ENCODE peak calls at places on chromosome 18, in five cellular contexts. D is progenitor cell of endocrine pancreas, Y is endothelial cell, P is NCI-H1092, T is EH. J is an unnamed sample.

GRCh38 chr18:40382191-40382590 is 1572.8 kb upstream of the PIK3C3 start:
- DNase-seq in D (no peak), Y (no peak), P (no peak), T (no peak), J (no peak)

GRCh38 chr18:68725341-68725740 is 10.4 kb upstream of the TMX3 start:
- DNase-seq in D (no peak), Y (no peak), P (no peak), T (no peak), J (no peak)

GRCh38 chr18:28831476-28831875 is 654.5 kb upstream of the CDH2 start:
- DNase-seq in D (no peak), Y (no peak), P (no peak), T (peak; percentile 9), J (no peak)

GRCh38 chr18:38706373-38706772 is 1140.8 kb upstream of the CELF4 start:
- DNase-seq in D (no peak), Y (no peak), P (no peak), T (no peak), J (no peak)

GRCh38 chr18:28175930-28176673 is 828 bp downstream of the CDH2 start:
- DNase-seq in D (peak; percentile 45), Y (peak; percentile 46), P (peak; percentile 51), T (peak; percentile 48), J (peak; percentile 53)

GRCh38 chr18:67199993-67200617 is 316.4 kb downstream of the DSEL start:
- DNase-seq in D (no peak), Y (no peak), P (peak; percentile 68), T (peak; percentile 68), J (peak; percentile 76)

GRCh38 chr18:23629444-23629946 is 33.2 kb downstream of the ANKRD29 start:
- DNase-seq in D (no peak), Y (no peak), P (peak; percentile 21), T (no peak), J (no peak)

GRCh38 chr18:23573020-23573419 is 13.3 kb downstream of the NPC1 start:
- DNase-seq in D (no peak), Y (no peak), P (no peak), T (no peak), J (no peak)

GRCh38 chr18:68275616-68276015 is 439.3 kb downstream of the TMX3 start:
- DNase-seq in D (no peak), Y (no peak), P (no peak), T (peak; percentile 90), J (peak; percentile 57)

GRCh38 chr18:48975817-48976649 is 25.3 kb upstream of the SMAD7 start:
- DNase-seq in D (no peak), Y (peak; percentile 47), P (peak; percentile 58), T (peak; percentile 71), J (peak; percentile 73)

GRCh38 chr18:24369420-24369819 is 28.2 kb downstream of the OSBPL1A start:
- DNase-seq in D (no peak), Y (no peak), P (no peak), T (peak; percentile 17), J (no peak)

GRCh38 chr18:6355789-6356589 is 58.7 kb downstream of the L3MBTL4 start:
- DNase-seq in D (no peak), Y (no peak), P (no peak), T (no peak), J (peak; percentile 1)

GRCh38 chr18:9475643-9476580 is 599 bp downstream of the RALBP1 start:
- DNase-seq in D (no peak), Y (no peak), P (no peak), T (peak; percentile 48), J (peak; percentile 46)

GRCh38 chr18:74571895-74572680 is 25.6 kb upstream of the ZNF407 start:
- DNase-seq in D (no peak), Y (no peak), P (no peak), T (no peak), J (no peak)

GRCh38 chr18:31268985-31269406 is 49.0 kb upstream of the DSG1 start:
- DNase-seq in D (no peak), Y (no peak), P (no peak), T (no peak), J (no peak)

GRCh38 chr18:78221496-78221895 is 758.1 kb upstream of the SALL3 start:
- DNase-seq in D (no peak), Y (no peak), P (no peak), T (no peak), J (no peak)

GRCh38 chr18:61896767-61897166 is 4.0 kb upstream of the RNF152 start:
- DNase-seq in D (no peak), Y (no peak), P (no peak), T (peak; percentile 86), J (peak; percentile 91)

GRCh38 chr18:58605027-58606020 is 23.6 kb downstream of the ALPK2 start:
- DNase-seq in D (no peak), Y (no peak), P (no peak), T (peak; percentile 81), J (peak; percentile 84)

GRCh38 chr18:51039138-51040112 is 9.4 kb downstream of the SMAD4 start:
- DNase-seq in D (no peak), Y (no peak), P (no peak), T (no peak), J (peak; percentile 42)

GRCh38 chr18:26477828-26478466 is 70.4 kb downstream of the KCTD1 start:
- DNase-seq in D (no peak), Y (no peak), P (no peak), T (peak; percentile 26), J (no peak)

GRCh38 chr18:48059363-48060109 is 129.1 kb upstream of the SMAD2 start:
- DNase-seq in D (no peak), Y (no peak), P (no peak), T (no peak), J (no peak)

GRCh38 chr18:22705328-22705727 is 227.8 kb upstream of the RBBP8 start:
- DNase-seq in D (no peak), Y (no peak), P (no peak), T (peak; percentile 76), J (peak; percentile 83)

GRCh38 chr18:36929601-36930000 is 100.7 kb downstream of the KIAA1328 start:
- DNase-seq in D (no peak), Y (no peak), P (no peak), T (no peak), J (no peak)

GRCh38 chr18:8767356-8767755 is 62.0 kb downstream of the MTCL1 start:
- DNase-seq in D (no peak), Y (no peak), P (no peak), T (no peak), J (no peak)

GRCh38 chr18:22172594-22173049 is 3.2 kb downstream of the GATA6 start:
- DNase-seq in D (no peak), Y (no peak), P (no peak), T (no peak), J (no peak)

GRCh38 chr18:777021-777420 is 35.0 kb downstream of the YES1 start:
- DNase-seq in D (no peak), Y (no peak), P (no peak), T (peak; percentile 50), J (no peak)

GRCh38 chr18:78934551-78935225 is 44.9 kb upstream of the SALL3 start:
- DNase-seq in D (no peak), Y (no peak), P (no peak), T (no peak), J (no peak)

GRCh38 chr18:2918761-2919550 is 72.2 kb downstream of the EMILIN2 start:
- DNase-seq in D (no peak), Y (no peak), P (no peak), T (no peak), J (no peak)

GRCh38 chr18:416928-417327 is 83.6 kb downstream of the COLEC12 start:
- DNase-seq in D (no peak), Y (no peak), P (no peak), T (peak; percentile 48), J (peak; percentile 34)

GRCh38 chr18:75823376-75823950 is 396.0 kb upstream of the SMIM21 start:
- DNase-seq in D (no peak), Y (no peak), P (no peak), T (no peak), J (no peak)

GRCh38 chr18:22846088-22846683 is 86.9 kb upstream of the RBBP8 start:
- DNase-seq in D (no peak), Y (no peak), P (no peak), T (peak; percentile 16), J (peak; percentile 15)

GRCh38 chr18:75309564-75309963 is 99.0 kb downstream of the TSHZ1 start:
- DNase-seq in D (no peak), Y (no peak), P (no peak), T (no peak), J (no peak)

GRCh38 chr18:23733895-23734294 is 44.6 kb downstream of the LAMA3 start:
- DNase-seq in D (no peak), Y (no peak), P (no peak), T (no peak), J (no peak)

GRCh38 chr18:59379772-59380530 is 20.9 kb upstream of the LMAN1 start:
- DNase-seq in D (no peak), Y (no peak), P (no peak), T (peak; percentile 43), J (no peak)

GRCh38 chr18:70382992-70383717 is 94.3 kb downstream of the SOCS6 start:
- DNase-seq in D (no peak), Y (no peak), P (no peak), T (no peak), J (no peak)

GRCh38 chr18:13305326-13305725 is 86.8 kb downstream of the LDLRAD4 start:
- DNase-seq in D (no peak), Y (no peak), P (no peak), T (peak; percentile 11), J (no peak)

GRCh38 chr18:31750259-31750658 is 10.4 kb downstream of the SLC25A52 start:
- DNase-seq in D (no peak), Y (no peak), P (no peak), T (no peak), J (no peak)

GRCh38 chr18:21703241-21703820 is 1.2 kb downstream of the ABHD3 start:
- DNase-seq in D (no peak), Y (no peak), P (no peak), T (peak; percentile 12), J (peak; percentile 3)

GRCh38 chr18:40868110-40868858 is 1086.8 kb upstream of the PIK3C3 start:
- DNase-seq in D (no peak), Y (no peak), P (no peak), T (peak; percentile 90), J (peak; percentile 97)